ENCODE peak calls at places on chromosomes 3 and 15, in five cellular contexts. N, Y, D, J and C are unnamed samples.

GRCh38 chr3:129116482-129116946 is 5.1 kb downstream of the RAB43 start:
- DNase-seq in N (no peak), Y (no peak), D (no peak), J (no peak), C (no peak)

GRCh38 chr15:97966924-97967620 is 6.6 kb downstream of the ARRDC4 start:
- DNase-seq in N (no peak), Y (no peak), D (peak; percentile 17), J (no peak), C (no peak)

GRCh38 chr3:11591401-11592266 is 52.1 kb downstream of the VGLL4 start:
- DNase-seq in N (peak; percentile 73), Y (no peak), D (peak; percentile 87), J (peak; percentile 71), C (peak; percentile 57)

GRCh38 chr15:79872358-79873017 is 24.3 kb downstream of the MTHFS start:
- DNase-seq in N (peak; percentile 32), Y (no peak), D (peak; percentile 27), J (no peak), C (no peak)

GRCh38 chr3:157427906-157428305 is 8.7 kb upstream of the PTX3 start:
- DNase-seq in N (no peak), Y (no peak), D (no peak), J (no peak), C (no peak)

GRCh38 chr15:25661898-25662297 is 201.2 kb downstream of the ATP10A start:
- DNase-seq in N (no peak), Y (no peak), D (no peak), J (no peak), C (no peak)

GRCh38 chr3:108126348-108126747 is 35.5 kb upstream of the CD47 start:
- DNase-seq in N (no peak), Y (no peak), D (no peak), J (no peak), C (no peak)

GRCh38 chr15:40217166-40217785 is 21.6 kb upstream of the PAK6 start:
- DNase-seq in N (peak; percentile 86), Y (peak; percentile 79), D (peak; percentile 70), J (peak; percentile 59), C (peak; percentile 64)

GRCh38 chr15:84669726-84670125 is 11.7 kb upstream of the NMB start:
- DNase-seq in N (no peak), Y (no peak), D (peak; percentile 93), J (no peak), C (no peak)

GRCh38 chr3:104102386-104102785 is 1264.3 kb upstream of the ALCAM start:
- DNase-seq in N (peak; percentile 48), Y (peak; percentile 1), D (peak; percentile 60), J (no peak), C (no peak)

GRCh38 chr3:155739154-155739553 is 5.7 kb downstream of the PLCH1 start:
- DNase-seq in N (no peak), Y (peak; percentile 43), D (peak; percentile 19), J (no peak), C (no peak)

GRCh38 chr3:112308151-112308911 is 14.3 kb upstream of the SLC9C1 start:
- DNase-seq in N (peak; percentile 38), Y (no peak), D (peak; percentile 38), J (no peak), C (no peak)

GRCh38 chr3:32816439-32817194 is 1.2 kb upstream of the TRIM71 start:
- DNase-seq in N (no peak), Y (no peak), D (peak; percentile 40), J (no peak), C (no peak)

GRCh38 chr3:100260081-100260684 is 609 bp upstream of the TBC1D23 start:
- DNase-seq in N (peak; percentile 14), Y (peak; percentile 79), D (peak; percentile 73), J (no peak), C (peak; percentile 52)

GRCh38 chr3:138195491-138195890 is 8.4 kb downstream of the ARMC8 start:
- DNase-seq in N (no peak), Y (no peak), D (no peak), J (no peak), C (no peak)

GRCh38 chr3:19216669-19217337 is 68.5 kb downstream of the KCNH8 start:
- DNase-seq in N (peak; percentile 77), Y (no peak), D (no peak), J (no peak), C (no peak)

GRCh38 chr3:52372822-52373504 is 56.8 kb downstream of the DNAH1 start:
- DNase-seq in N (no peak), Y (peak; percentile 72), D (no peak), J (no peak), C (no peak)

GRCh38 chr3:73448761-73449290 is 175.9 kb downstream of the PDZRN3 start:
- DNase-seq in N (no peak), Y (no peak), D (peak; percentile 20), J (no peak), C (no peak)

GRCh38 chr15:90497912-90498311 is 31.8 kb upstream of the CRTC3 start:
- DNase-seq in N (no peak), Y (no peak), D (no peak), J (no peak), C (no peak)

GRCh38 chr15:91104111-91104510 is 4.1 kb downstream of the SV2B start:
- DNase-seq in N (no peak), Y (no peak), D (no peak), J (no peak), C (no peak)

GRCh38 chr15:51108933-51109550 is 14.3 kb upstream of the TNFAIP8L3 start:
- DNase-seq in N (no peak), Y (no peak), D (peak; percentile 92), J (no peak), C (no peak)

GRCh38 chr3:60144071-60144470 is 1094.2 kb upstream of the CFAP20DC start:
- DNase-seq in N (no peak), Y (no peak), D (no peak), J (no peak), C (no peak)

GRCh38 chr15:74788042-74788715 is 6.3 kb downstream of the CSK start:
- DNase-seq in N (no peak), Y (no peak), D (no peak), J (no peak), C (no peak)

GRCh38 chr15:74786659-74787165 is 4.8 kb downstream of the CSK start:
- DNase-seq in N (no peak), Y (no peak), D (peak; percentile 32), J (no peak), C (no peak)

GRCh38 chr15:74788716-74789151 is 6.9 kb downstream of the CSK start:
- DNase-seq in N (no peak), Y (no peak), D (no peak), J (no peak), C (no peak)

GRCh38 chr15:74789171-74789627 is 7.3 kb downstream of the CSK start:
- DNase-seq in N (no peak), Y (no peak), D (no peak), J (no peak), C (no peak)

DNA sequence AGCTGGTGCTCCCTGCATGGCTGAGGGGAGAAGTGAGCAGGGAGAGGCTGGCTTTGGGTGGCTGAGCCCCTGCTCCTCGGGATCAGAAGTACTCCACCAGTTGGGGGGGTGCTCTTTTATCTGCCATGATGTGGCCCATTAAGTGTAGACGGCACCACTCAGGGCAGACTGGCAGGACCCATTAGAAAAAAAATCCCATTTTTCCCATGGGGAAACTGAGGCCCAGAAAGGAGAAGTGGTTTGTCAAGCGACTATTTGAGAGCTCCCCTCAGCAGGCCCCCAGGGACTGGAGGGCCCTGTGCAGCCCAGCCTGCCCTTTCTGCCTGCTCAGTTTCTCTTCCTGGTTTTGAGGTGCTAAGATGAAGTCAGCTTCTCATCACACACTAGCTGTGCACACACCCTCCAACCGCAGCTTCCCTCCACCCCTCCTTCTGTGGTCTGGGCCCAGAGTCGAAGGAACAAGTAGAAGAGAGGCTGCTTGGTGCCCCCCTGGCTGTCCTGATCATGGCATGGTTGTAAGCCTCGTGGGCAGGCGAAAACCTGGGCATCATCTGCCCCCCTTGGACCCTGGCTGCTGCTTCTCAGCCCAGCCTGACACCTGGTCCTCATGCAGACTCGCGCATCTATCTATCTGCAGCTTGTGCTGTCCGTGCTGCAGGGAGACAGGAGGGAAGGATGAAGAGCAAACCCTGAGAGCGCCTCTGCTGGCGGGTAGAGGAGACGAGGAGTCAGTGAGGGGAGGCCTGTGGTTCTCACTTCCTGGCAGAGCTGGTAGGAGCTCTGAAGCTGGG is 5.6 kb downstream of the CSK start:
- DNase-seq in N (peak; percentile 81), Y (peak; percentile 77), D (peak; percentile 74), J (peak; percentile 65), C (peak; percentile 37)
- H3K4me1 ChIP-seq in N (peaks cover 39% of the 10 kb centered on the region), Y (peaks cover 66% of the 10 kb centered on the region), D (peaks cover 38% of the 10 kb centered on the region), J (peaks cover 41% of the 10 kb centered on the region), C (peaks cover 30% of the 10 kb centered on the region)

GRCh38 chr3:171970301-171970788 is 69.0 kb upstream of the FNDC3B start:
- DNase-seq in N (no peak), Y (peak; percentile 52), D (peak; percentile 69), J (no peak), C (no peak)
- H3K4me1 ChIP-seq in N (peaks cover 11% of the 10 kb centered on the region), Y (no peaks in the 10 kb centered on the region), D (peaks cover 52% of the 10 kb centered on the region), J (peaks cover 31% of the 10 kb centered on the region), C (peaks cover 56% of the 10 kb centered on the region)

GRCh38 chr15:41796457-41796856 is 22.2 kb downstream of the MAPKBP1 start:
- DNase-seq in N (no peak), Y (no peak), D (peak; percentile 76), J (no peak), C (no peak)
- H3K4me1 ChIP-seq in N (no peaks in the 10 kb centered on the region), Y (peaks cover 8% of the 10 kb centered on the region), D (peaks cover 52% of the 10 kb centered on the region), J (peaks cover 30% of the 10 kb centered on the region), C (peaks cover 20% of the 10 kb centered on the region)

DNA sequence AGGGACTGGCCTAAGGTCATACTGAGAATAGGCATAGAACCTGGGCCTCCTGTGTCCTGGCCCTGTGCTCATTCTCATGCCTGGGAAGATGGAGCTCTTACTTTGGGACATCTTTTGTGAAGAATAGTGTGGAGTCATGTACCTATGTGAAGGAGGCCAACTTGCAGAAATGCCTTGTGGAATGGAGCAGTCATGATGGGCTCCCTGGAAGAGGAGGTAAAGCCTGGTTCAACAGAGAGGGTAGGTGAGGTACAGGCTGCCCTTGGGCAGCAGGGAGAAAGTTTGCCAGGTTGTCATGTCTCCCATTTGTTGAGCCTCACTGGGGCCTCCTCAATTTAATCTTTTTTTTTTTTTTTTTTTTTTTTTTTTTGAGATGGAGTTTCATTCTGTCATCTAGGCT is 18.1 kb downstream of the MAPKAPK3 start:
- DNase-seq in N (no peak), Y (no peak), D (no peak), J (no peak), C (no peak)
- H3K4me1 ChIP-seq in N (no peaks in the 10 kb centered on the region), Y (no peaks in the 10 kb centered on the region), D (peaks cover 47% of the 10 kb centered on the region), J (no peaks in the 10 kb centered on the region), C (peaks cover 38% of the 10 kb centered on the region)

DNA sequence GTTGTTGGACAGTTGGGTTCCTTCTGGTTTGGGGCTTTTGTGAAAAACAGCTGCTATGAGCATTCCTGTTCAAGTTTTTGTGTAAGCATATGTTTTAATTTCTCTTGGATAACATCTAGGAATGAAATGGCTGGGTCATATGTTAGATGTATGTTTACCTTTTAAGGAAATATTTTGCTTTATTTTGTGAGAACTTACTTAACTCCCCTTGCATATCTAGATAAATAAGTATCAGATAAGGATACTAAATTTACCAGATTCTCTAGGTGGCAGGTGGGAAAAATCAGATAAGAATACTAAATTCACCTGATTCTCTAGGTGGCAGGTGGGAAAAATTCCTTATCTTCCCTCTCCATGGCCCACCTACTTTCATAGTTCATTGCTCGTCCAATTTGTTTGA is 1.1 kb upstream of the PLS1 start:
- DNase-seq in N (no peak), Y (no peak), D (no peak), J (no peak), C (no peak)
- H3K4me1 ChIP-seq in N (peaks cover 26% of the 10 kb centered on the region), Y (no peaks in the 10 kb centered on the region), D (no peaks in the 10 kb centered on the region), J (peaks cover 18% of the 10 kb centered on the region), C (peaks cover 30% of the 10 kb centered on the region)

DNA sequence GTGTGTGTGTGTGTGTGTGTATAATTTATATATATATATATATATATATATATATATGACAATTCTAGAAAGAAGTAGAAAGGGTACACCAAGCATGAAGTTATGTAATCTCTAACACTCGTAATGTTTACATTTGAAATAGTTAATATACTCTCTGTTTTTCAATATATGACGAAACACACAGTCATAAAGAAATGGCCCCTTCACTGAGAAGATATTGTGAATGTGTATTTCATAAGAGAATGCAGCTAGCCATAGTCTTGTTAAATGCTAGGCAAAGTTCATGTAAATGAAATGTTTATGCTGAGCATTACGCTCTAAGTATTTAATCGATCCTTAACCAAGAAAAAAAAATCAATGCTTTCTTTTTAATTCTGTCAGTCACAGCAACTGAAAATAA is 154.7 kb upstream of the TSPAN3 start:
- DNase-seq in N (no peak), Y (no peak), D (no peak), J (no peak), C (no peak)
- H3K4me1 ChIP-seq in N (peaks cover 45% of the 10 kb centered on the region), Y (no peaks in the 10 kb centered on the region), D (peaks cover 14% of the 10 kb centered on the region), J (peaks cover 9% of the 10 kb centered on the region), C (no peaks in the 10 kb centered on the region)